ENCODE peak calls at places on chromosomes 16 and 17, in five cellular contexts. One of them, this sample, is unnamed.

GRCh38 chr17:70187383-70187782 is 18.1 kb downstream of the KCNJ2 start:
- DNase-seq in esophagus squamous epithelium: no peak
- DNase-seq in K562: no peak
- DNase-seq in body of pancreas: no peak
- DNase-seq in heart right ventricle: no peak
- DNase-seq in this sample: no peak

GRCh38 chr16:85523602-85524364 is 89.3 kb upstream of the GSE1 start:
- DNase-seq in heart right ventricle: peak
- DNase-seq in body of pancreas: peak
- DNase-seq in esophagus squamous epithelium: no peak
- DNase-seq in K562: peak
- DNase-seq in this sample: peak

GRCh38 chr16:81505011-81505660 is 60.5 kb downstream of the CMIP start:
- DNase-seq in K562: peak
- DNase-seq in esophagus squamous epithelium: no peak
- DNase-seq in heart right ventricle: no peak
- DNase-seq in body of pancreas: peak
- DNase-seq in this sample: no peak

GRCh38 chr17:2410951-2411350 is 10.1 kb upstream of the MNT start:
- DNase-seq in K562: no peak
- DNase-seq in body of pancreas: no peak
- DNase-seq in esophagus squamous epithelium: no peak
- DNase-seq in heart right ventricle: no peak
- DNase-seq in this sample: peak

GRCh38 chr17:61381537-61381936 is 18.1 kb upstream of the TBX2 start:
- DNase-seq in esophagus squamous epithelium: no peak
- DNase-seq in K562: no peak
- DNase-seq in body of pancreas: no peak
- DNase-seq in heart right ventricle: no peak
- DNase-seq in this sample: no peak

GRCh38 chr16:48537909-48538745 is 71.9 kb downstream of the N4BP1 start:
- DNase-seq in K562: no peak
- DNase-seq in esophagus squamous epithelium: no peak
- DNase-seq in heart right ventricle: peak
- DNase-seq in body of pancreas: no peak
- DNase-seq in this sample: peak

GRCh38 chr17:41910701-41911391 is 7.9 kb downstream of the ACLY start:
- DNase-seq in heart right ventricle: no peak
- DNase-seq in esophagus squamous epithelium: no peak
- DNase-seq in body of pancreas: peak
- DNase-seq in K562: no peak
- DNase-seq in this sample: no peak

GRCh38 chr16:8110572-8111514 is 479.5 kb downstream of the TMEM114 start:
- DNase-seq in K562: peak
- DNase-seq in esophagus squamous epithelium: no peak
- DNase-seq in body of pancreas: no peak
- DNase-seq in heart right ventricle: no peak
- DNase-seq in this sample: no peak

GRCh38 chr17:14301761-14302401 is 1.0 kb downstream of the HS3ST3B1 start:
- DNase-seq in heart right ventricle: no peak
- DNase-seq in body of pancreas: peak
- DNase-seq in K562: peak
- DNase-seq in esophagus squamous epithelium: no peak
- DNase-seq in this sample: peak

GRCh38 chr17:80855968-80856862 is 135.4 kb upstream of the CHMP6 start:
- DNase-seq in body of pancreas: peak
- DNase-seq in K562: peak
- DNase-seq in heart right ventricle: peak
- DNase-seq in esophagus squamous epithelium: no peak
- DNase-seq in this sample: no peak

GRCh38 chr16:70523621-70524405 is at the start of gene SF3B3:
- DNase-seq in body of pancreas: peak
- DNase-seq in K562: peak
- DNase-seq in heart right ventricle: peak
- DNase-seq in esophagus squamous epithelium: peak
- DNase-seq in this sample: peak

GRCh38 chr17:63304704-63305261 is 141.3 kb downstream of the CYB561 start:
- DNase-seq in heart right ventricle: no peak
- DNase-seq in body of pancreas: no peak
- DNase-seq in K562: no peak
- DNase-seq in esophagus squamous epithelium: no peak
- DNase-seq in this sample: no peak

GRCh38 chr17:34146440-34147043 is 108.5 kb upstream of the CCL2 start:
- DNase-seq in body of pancreas: peak
- DNase-seq in esophagus squamous epithelium: no peak
- DNase-seq in heart right ventricle: peak
- DNase-seq in K562: peak
- DNase-seq in this sample: peak

GRCh38 chr17:27978689-27979175 is 63.7 kb upstream of the NLK start:
- DNase-seq in esophagus squamous epithelium: no peak
- DNase-seq in K562: peak
- DNase-seq in heart right ventricle: no peak
- DNase-seq in body of pancreas: no peak
- DNase-seq in this sample: no peak

GRCh38 chr16:81938331-81939163 is 72.7 kb downstream of the SDR42E1 start:
- DNase-seq in heart right ventricle: no peak
- DNase-seq in K562: no peak
- DNase-seq in body of pancreas: no peak
- DNase-seq in esophagus squamous epithelium: no peak
- DNase-seq in this sample: no peak

GRCh38 chr17:65514541-65514940 is 46.9 kb downstream of the AXIN2 start:
- DNase-seq in heart right ventricle: no peak
- DNase-seq in K562: no peak
- DNase-seq in esophagus squamous epithelium: no peak
- DNase-seq in body of pancreas: no peak
- DNase-seq in this sample: no peak

GRCh38 chr17:20120835-20121234 is 111.7 kb downstream of the SPECC1 start:
- DNase-seq in body of pancreas: no peak
- DNase-seq in heart right ventricle: no peak
- DNase-seq in K562: no peak
- DNase-seq in esophagus squamous epithelium: no peak
- DNase-seq in this sample: no peak

GRCh38 chr17:38905375-38905774 is 20.0 kb upstream of the LASP1NB start:
- DNase-seq in esophagus squamous epithelium: no peak
- DNase-seq in body of pancreas: no peak
- DNase-seq in heart right ventricle: no peak
- DNase-seq in K562: no peak
- DNase-seq in this sample: no peak

GRCh38 chr16:55889518-55889917 is 14.3 kb upstream of the CES5A start:
- DNase-seq in heart right ventricle: no peak
- DNase-seq in K562: no peak
- DNase-seq in esophagus squamous epithelium: no peak
- DNase-seq in body of pancreas: no peak
- DNase-seq in this sample: no peak

GRCh38 chr16:12758670-12759558 is 44.8 kb downstream of the CPPED1 start:
- DNase-seq in esophagus squamous epithelium: no peak
- DNase-seq in heart right ventricle: no peak
- DNase-seq in body of pancreas: no peak
- DNase-seq in K562: no peak
- DNase-seq in this sample: no peak

GRCh38 chr16:15451098-15451731 is 16.8 kb downstream of the BMERB1 start:
- DNase-seq in body of pancreas: no peak
- DNase-seq in K562: no peak
- DNase-seq in heart right ventricle: no peak
- DNase-seq in esophagus squamous epithelium: no peak
- DNase-seq in this sample: no peak

GRCh38 chr16:63749256-63749655 is 1372.6 kb downstream of the CDH11 start:
- DNase-seq in body of pancreas: no peak
- DNase-seq in esophagus squamous epithelium: no peak
- DNase-seq in heart right ventricle: no peak
- DNase-seq in K562: no peak
- DNase-seq in this sample: no peak

GRCh38 chr17:78759969-78760352 is 22.1 kb downstream of the CYTH1 start:
- DNase-seq in body of pancreas: no peak
- DNase-seq in esophagus squamous epithelium: no peak
- DNase-seq in heart right ventricle: no peak
- DNase-seq in K562: no peak
- DNase-seq in this sample: no peak

GRCh38 chr17:2595200-2595599 is 1.7 kb downstream of the PAFAH1B1 start:
- DNase-seq in heart right ventricle: no peak
- DNase-seq in K562: no peak
- DNase-seq in body of pancreas: no peak
- DNase-seq in esophagus squamous epithelium: no peak
- DNase-seq in this sample: no peak

GRCh38 chr17:50279181-50279526 is 4.9 kb downstream of the TMEM92 start:
- DNase-seq in body of pancreas: no peak
- DNase-seq in K562: no peak
- DNase-seq in esophagus squamous epithelium: no peak
- DNase-seq in heart right ventricle: no peak
- DNase-seq in this sample: no peak

GRCh38 chr17:76538281-76538931 is 897 bp upstream of the CYGB start:
- DNase-seq in body of pancreas: no peak
- DNase-seq in K562: no peak
- DNase-seq in esophagus squamous epithelium: no peak
- DNase-seq in heart right ventricle: no peak
- DNase-seq in this sample: peak

GRCh38 chr17:32783602-32784001 is 93.3 kb downstream of the MYO1D start:
- DNase-seq in esophagus squamous epithelium: no peak
- DNase-seq in heart right ventricle: no peak
- DNase-seq in body of pancreas: peak
- DNase-seq in K562: peak
- DNase-seq in this sample: no peak

DNA sequence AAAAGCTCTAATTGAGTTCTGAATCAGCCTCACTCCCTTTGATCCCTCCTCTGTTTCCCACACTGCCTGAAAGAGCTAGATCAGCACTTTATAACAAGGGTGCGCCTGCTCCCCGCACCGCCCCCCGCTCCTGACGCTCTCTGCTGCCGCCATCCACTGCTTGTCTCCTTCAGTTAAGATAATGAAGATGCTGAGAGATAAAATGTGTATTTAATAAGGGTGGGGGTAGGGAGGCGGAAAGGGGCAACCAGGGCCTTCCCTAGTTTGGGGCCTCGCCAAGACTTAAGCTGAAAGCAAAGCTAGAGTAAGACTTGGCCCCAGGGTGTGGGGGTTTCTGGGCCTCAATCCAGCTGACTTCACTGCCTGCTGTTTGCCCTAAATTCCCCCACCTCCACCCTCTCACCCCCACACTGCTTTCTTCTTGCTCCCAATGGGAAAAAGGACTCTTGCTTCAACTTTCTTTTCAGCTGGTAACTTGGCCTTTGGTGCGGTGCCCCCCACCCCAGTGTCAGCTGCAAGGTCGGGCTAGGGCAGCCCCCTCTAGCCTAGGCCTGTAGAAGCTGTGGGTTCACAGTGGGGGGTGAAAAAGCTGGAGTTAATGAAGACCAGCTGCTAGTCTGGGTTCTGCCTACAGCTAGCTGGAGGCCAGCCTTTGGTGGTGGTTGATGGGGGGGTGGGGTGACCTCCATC is 1.8 kb upstream of the RARA start:
- DNase-seq in heart right ventricle: no peak
- DNase-seq in esophagus squamous epithelium: no peak
- DNase-seq in body of pancreas: no peak
- DNase-seq in K562: peak
- DNase-seq in this sample: no peak
- H3K4me3 ChIP-seq in heart right ventricle: no peak
- H3K4me3 ChIP-seq in esophagus squamous epithelium: no peak
- H3K4me3 ChIP-seq in body of pancreas: no peak
- H3K4me3 ChIP-seq in K562: no peak
- H3K4me3 ChIP-seq in this sample: no peak

GRCh38 chr16:54282923-54283734 is 3.5 kb downstream of the IRX3 start:
- DNase-seq in esophagus squamous epithelium: no peak
- DNase-seq in heart right ventricle: no peak
- DNase-seq in body of pancreas: no peak
- DNase-seq in K562: no peak
- DNase-seq in this sample: no peak
- H3K4me3 ChIP-seq in esophagus squamous epithelium: peak
- H3K4me3 ChIP-seq in heart right ventricle: peak
- H3K4me3 ChIP-seq in body of pancreas: no peak
- H3K4me3 ChIP-seq in K562: no peak
- H3K4me3 ChIP-seq in this sample: peak

GRCh38 chr16:83807710-83808572 is at the start of gene HSBP1:
- DNase-seq in K562: peak
- DNase-seq in esophagus squamous epithelium: peak
- DNase-seq in body of pancreas: peak
- DNase-seq in heart right ventricle: peak
- DNase-seq in this sample: peak

GRCh38 chr16:83806721-83807120 is 1.1 kb upstream of the HSBP1 start:
- DNase-seq in esophagus squamous epithelium: no peak
- DNase-seq in K562: no peak
- DNase-seq in body of pancreas: no peak
- DNase-seq in heart right ventricle: no peak
- DNase-seq in this sample: no peak

GRCh38 chr16:83806036-83806435 is 1.7 kb upstream of the HSBP1 start:
- DNase-seq in K562: no peak
- DNase-seq in body of pancreas: no peak
- DNase-seq in heart right ventricle: no peak
- DNase-seq in esophagus squamous epithelium: no peak
- DNase-seq in this sample: no peak

GRCh38 chr16:83808573-83809014 is 816 bp downstream of the HSBP1 start:
- DNase-seq in esophagus squamous epithelium: no peak
- DNase-seq in K562: no peak
- DNase-seq in body of pancreas: no peak
- DNase-seq in heart right ventricle: no peak
- DNase-seq in this sample: no peak

DNA sequence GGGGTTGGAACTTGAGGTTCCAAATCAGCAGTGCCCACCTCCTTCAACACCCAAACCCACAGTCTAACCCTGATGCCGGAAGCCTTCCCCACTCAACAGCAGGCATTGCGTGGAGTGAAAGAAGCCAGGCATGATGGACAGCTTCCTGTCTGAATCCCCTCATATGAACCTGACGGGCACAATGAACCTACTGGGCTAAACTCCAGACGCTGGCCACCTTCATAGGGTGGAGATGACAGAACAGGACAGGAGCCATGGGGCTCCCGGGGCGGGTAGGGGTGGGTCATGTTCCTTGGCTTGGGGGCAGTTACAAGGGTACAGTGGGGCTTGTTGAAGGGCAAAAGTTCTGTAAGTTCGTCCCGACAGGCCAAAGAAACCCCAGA is 460 bp upstream of the HSBP1 start:
- DNase-seq in body of pancreas: no peak
- DNase-seq in K562: no peak
- DNase-seq in heart right ventricle: no peak
- DNase-seq in esophagus squamous epithelium: no peak
- DNase-seq in this sample: no peak
- H3K4me3 ChIP-seq in body of pancreas: no peak
- H3K4me3 ChIP-seq in K562: peak
- H3K4me3 ChIP-seq in heart right ventricle: peak
- H3K4me3 ChIP-seq in esophagus squamous epithelium: peak
- H3K4me3 ChIP-seq in this sample: peak

DNA sequence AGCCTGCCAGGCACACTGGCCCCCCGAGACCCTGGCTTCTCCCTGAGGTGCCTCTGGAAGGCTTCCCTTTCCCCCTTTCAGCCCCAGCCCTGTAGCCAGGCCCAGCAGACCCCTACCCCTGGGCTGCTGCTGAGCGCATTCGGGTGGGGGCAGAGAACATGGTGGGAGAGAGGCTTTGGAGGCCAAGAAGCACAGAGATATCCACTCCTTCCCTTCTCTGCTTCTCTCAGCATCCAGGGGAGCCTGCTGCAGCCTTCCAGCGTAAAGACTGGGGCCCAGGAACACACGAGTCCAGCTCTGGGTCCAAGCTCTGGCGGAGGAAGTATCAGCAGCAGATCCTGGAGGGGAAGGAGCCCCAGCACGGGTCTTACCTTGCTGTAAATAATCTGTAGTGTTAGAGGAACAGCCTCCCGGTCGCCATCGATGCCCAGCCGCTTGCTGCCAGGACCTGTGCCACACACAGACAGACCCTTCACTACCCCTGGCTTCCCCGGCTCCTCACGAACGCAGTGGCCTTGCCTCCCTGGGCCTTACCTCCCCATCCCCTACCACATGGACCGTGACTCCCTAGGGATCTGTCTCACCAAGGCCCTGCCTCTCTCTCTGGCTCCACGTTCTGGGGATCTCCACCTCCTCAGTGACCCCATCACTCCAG is 17.0 kb upstream of the PIK3R6 start:
- DNase-seq in esophagus squamous epithelium: no peak
- DNase-seq in body of pancreas: no peak
- DNase-seq in heart right ventricle: no peak
- DNase-seq in K562: no peak
- DNase-seq in this sample: no peak
- H3K4me3 ChIP-seq in esophagus squamous epithelium: no peak
- H3K4me3 ChIP-seq in body of pancreas: no peak
- H3K4me3 ChIP-seq in heart right ventricle: no peak
- H3K4me3 ChIP-seq in K562: no peak
- H3K4me3 ChIP-seq in this sample: no peak